ENCODE peak calls at places on chromosomes 7 and 10, in six cellular contexts. X is tibial nerve, L is ovary, Y is esophagus squamous epithelium, C is right lobe of liver, P is A549. H is an unnamed sample.

GRCh38 chr7:106165328-106165727 is 53.2 kb upstream of the SYPL1 start:
- DNase-seq in X (no peak), L (no peak), Y (no peak), C (no peak), P (no peak), H (no peak)

GRCh38 chr7:63012633-63013183 is 985.9 kb upstream of the ZNF722 start:
- DNase-seq in X (no peak), L (no peak), Y (no peak), C (no peak), P (no peak), H (no peak)

GRCh38 chr10:46282460-46283216 is 4.2 kb upstream of the ANTXRL start:
- DNase-seq in X (peak), L (peak), Y (no peak), C (peak), P (peak), H (peak)

GRCh38 chr10:51675088-51675487 is 24.3 kb downstream of the CSTF2T start:
- DNase-seq in X (no peak), L (no peak), Y (no peak), C (no peak), P (no peak), H (no peak)

GRCh38 chr7:107501593-107501992 is 31.7 kb downstream of the GPR22 start:
- DNase-seq in X (no peak), L (no peak), Y (no peak), C (no peak), P (peak), H (no peak)

GRCh38 chr10:127908958-127909267 is 2.0 kb downstream of the PTPRE start:
- DNase-seq in X (no peak), L (no peak), Y (no peak), C (no peak), P (no peak), H (no peak)

GRCh38 chr7:2576742-2577491 is 18.1 kb downstream of the IQCE start:
- DNase-seq in X (no peak), L (no peak), Y (no peak), C (no peak), P (no peak), H (no peak)

GRCh38 chr10:91296471-91296870 is 76.0 kb downstream of the PCGF5 start:
- DNase-seq in X (no peak), L (no peak), Y (no peak), C (no peak), P (peak), H (no peak)

GRCh38 chr7:102973096-102973802 is 60.4 kb downstream of the LRRC17 start:
- DNase-seq in X (no peak), L (no peak), Y (no peak), C (no peak), P (no peak), H (no peak)

GRCh38 chr10:74227697-74228424 is 76.8 kb downstream of the ADK start:
- DNase-seq in X (no peak), L (no peak), Y (no peak), C (no peak), P (no peak), H (no peak)

GRCh38 chr10:45374451-45375052 is 536 bp downstream of the ALOX5 start:
- DNase-seq in X (no peak), L (no peak), Y (no peak), C (no peak), P (no peak), H (no peak)

GRCh38 chr7:122038904-122039303 is 105.1 kb downstream of the AASS start:
- DNase-seq in X (no peak), L (no peak), Y (no peak), C (no peak), P (no peak), H (no peak)

GRCh38 chr7:17530249-17530648 is 231.8 kb downstream of the AHR start:
- DNase-seq in X (no peak), L (no peak), Y (no peak), C (no peak), P (no peak), H (no peak)

GRCh38 chr10:4894335-4894734 is 68.3 kb downstream of the AKR1E2 start:
- DNase-seq in X (no peak), L (no peak), Y (no peak), C (no peak), P (no peak), H (no peak)

GRCh38 chr7:28481131-28481926 is 69.0 kb downstream of the CREB5 start:
- DNase-seq in X (peak), L (no peak), Y (no peak), C (no peak), P (no peak), H (no peak)

GRCh38 chr7:20777377-20778062 is 9.2 kb downstream of the SP8 start:
- DNase-seq in X (no peak), L (no peak), Y (no peak), C (no peak), P (no peak), H (no peak)

GRCh38 chr10:126953886-126954285 is 48.7 kb downstream of the DOCK1 start:
- DNase-seq in X (no peak), L (no peak), Y (no peak), C (no peak), P (no peak), H (no peak)

GRCh38 chr10:132637477-132638129 is 100.0 kb downstream of the INPP5A start:
- DNase-seq in X (peak), L (peak), Y (no peak), C (no peak), P (peak), H (no peak)

GRCh38 chr7:77360104-77360503 is 56.0 kb downstream of the GSAP start:
- DNase-seq in X (no peak), L (no peak), Y (no peak), C (no peak), P (no peak), H (no peak)

GRCh38 chr7:70053421-70053820 is 455.1 kb downstream of the AUTS2 start:
- DNase-seq in X (no peak), L (no peak), Y (no peak), C (no peak), P (no peak), H (no peak)

GRCh38 chr10:73644015-73644743 is 2.9 kb upstream of the MYOZ1 start:
- DNase-seq in X (peak), L (peak), Y (no peak), C (no peak), P (peak), H (peak)

GRCh38 chr7:47622946-47623640 is 41.2 kb upstream of the TNS3 start:
- DNase-seq in X (no peak), L (peak), Y (no peak), C (no peak), P (no peak), H (no peak)

GRCh38 chr10:1513221-1513620 is 224.1 kb downstream of the ADARB2 start:
- DNase-seq in X (no peak), L (no peak), Y (no peak), C (no peak), P (no peak), H (no peak)

GRCh38 chr10:4351723-4352565 is 474.1 kb upstream of the AKR1E2 start:
- DNase-seq in X (no peak), L (no peak), Y (no peak), C (no peak), P (no peak), H (no peak)

GRCh38 chr7:255038-255435 is 34.9 kb upstream of the FOXL3 start:
- DNase-seq in X (no peak), L (no peak), Y (no peak), C (peak), P (no peak), H (no peak)

GRCh38 chr7:4198301-4198700 is 483.8 kb upstream of the FOXK1 start:
- DNase-seq in X (no peak), L (no peak), Y (no peak), C (no peak), P (no peak), H (no peak)

GRCh38 chr7:29421010-29421956 is 142.4 kb upstream of the PRR15 start:
- DNase-seq in X (no peak), L (no peak), Y (no peak), C (no peak), P (no peak), H (no peak)

GRCh38 chr10:45454262-45454661 is 80.2 kb downstream of the ALOX5 start:
- DNase-seq in X (no peak), L (no peak), Y (no peak), C (peak), P (no peak), H (no peak)

GRCh38 chr10:32265756-32266155 is 81.2 kb downstream of the EPC1 start:
- DNase-seq in X (no peak), L (no peak), Y (no peak), C (no peak), P (no peak), H (no peak)

GRCh38 chr10:119252051-119252465 is 44.7 kb downstream of the GRK5 start:
- DNase-seq in X (no peak), L (peak), Y (no peak), C (no peak), P (no peak), H (no peak)

GRCh38 chr7:25965405-25966123 is 186.4 kb upstream of the NFE2L3 start:
- DNase-seq in X (no peak), L (no peak), Y (no peak), C (no peak), P (no peak), H (no peak)

GRCh38 chr7:76396039-76396732 is 13.3 kb downstream of the SSC4D start:
- DNase-seq in X (no peak), L (no peak), Y (no peak), C (no peak), P (no peak), H (no peak)

GRCh38 chr7:114715907-114716306 is 206.0 kb upstream of the MDFIC start:
- DNase-seq in X (no peak), L (no peak), Y (no peak), C (no peak), P (no peak), H (no peak)

GRCh38 chr10:49320191-49320590 is 21.2 kb downstream of the C10orf71 start:
- DNase-seq in X (no peak), L (no peak), Y (no peak), C (no peak), P (no peak), H (no peak)

GRCh38 chr10:43055991-43056567 is 20.8 kb upstream of the RET start:
- DNase-seq in X (no peak), L (peak), Y (no peak), C (peak), P (no peak), H (no peak)

GRCh38 chr10:17872191-17873091 is 63.3 kb downstream of the MRC1 start:
- DNase-seq in X (no peak), L (no peak), Y (no peak), C (no peak), P (no peak), H (no peak)

GRCh38 chr7:23679898-23680416 is at the start of gene FAM221A:
- DNase-seq in X (peak), L (peak), Y (peak), C (peak), P (peak), H (peak)
- TF ChIP-seq POLR2A in X (peak), L (peak), Y (no peak), C (no peak), P (no peak), H (peak)

GRCh38 chr10:78248651-78249464 is 215.2 kb downstream of the RPS24 start:
- DNase-seq in X (peak), L (peak), Y (no peak), C (no peak), P (no peak), H (no peak)
- H3K4me3 ChIP-seq in X (no peak), L (no peak), Y (peak), C (no peak), P (no peak), H (no peak)

GRCh38 chr7:152462995-152463713 is 27.4 kb upstream of the KMT2C start:
- DNase-seq in X (no peak), L (no peak), Y (no peak), C (no peak), P (no peak), H (no peak)
- TF ChIP-seq POLR2A in X (peak), L (peak), Y (peak), C (peak), P (peak), H (peak)

GRCh38 chr7:64046041-64046389 is 781 bp downstream of the ZNF727 start:
- DNase-seq in X (no peak), L (no peak), Y (no peak), C (no peak), P (no peak), H (no peak)
- H3K4me3 ChIP-seq in X (peak), L (peak), Y (peak), C (peak), P (no peak), H (peak)